ENCODE peak calls at places on chromosome 16, in six cellular contexts. N, X, P, J, I and V are unnamed samples.

GRCh38 chr16:77359065-77359502 is 75.8 kb downstream of the ADAMTS18 start:
- DNase-seq in N (peak; percentile 24), X (no peak), P (peak; percentile 75), J (peak; percentile 69), I (peak; percentile 64), V (peak; percentile 89)

GRCh38 chr16:11035096-11035495 is 90.7 kb downstream of the CLEC16A start:
- DNase-seq in N (no peak), X (no peak), P (no peak), J (no peak), I (no peak), V (no peak)

GRCh38 chr16:31874354-31875111 is 926 bp downstream of the ZNF267 start:
- DNase-seq in N (peak; percentile 69), X (no peak), P (peak; percentile 50), J (peak; percentile 47), I (peak; percentile 43), V (peak; percentile 73)

GRCh38 chr16:73176577-73177013 is 128.7 kb upstream of the ZFHX3 start:
- DNase-seq in N (peak; percentile 96), X (no peak), P (peak; percentile 65), J (peak; percentile 86), I (peak; percentile 48), V (peak; percentile 89)

GRCh38 chr16:474420-475122 is 49.1 kb downstream of the RAB11FIP3 start:
- DNase-seq in N (no peak), X (no peak), P (no peak), J (no peak), I (no peak), V (no peak)

GRCh38 chr16:67216612-67217490 is 10.1 kb upstream of the TMEM208 start:
- DNase-seq in N (peak; percentile 22), X (no peak), P (no peak), J (no peak), I (no peak), V (no peak)

GRCh38 chr16:85107083-85107482 is 5.2 kb downstream of the CIBAR2 start:
- DNase-seq in N (no peak), X (no peak), P (no peak), J (no peak), I (no peak), V (no peak)

GRCh38 chr16:66924527-66925321 is 611 bp downstream of the RRAD start:
- DNase-seq in N (peak; percentile 63), X (peak; percentile 77), P (peak; percentile 23), J (no peak), I (peak; percentile 81), V (no peak)

GRCh38 chr16:88289001-88289400 is 93.8 kb upstream of the ZNF469 start:
- DNase-seq in N (no peak), X (no peak), P (no peak), J (no peak), I (no peak), V (no peak)
- H3K9me3 ChIP-seq in N (no peaks in the 10 kb centered on the region), X (peaks cover 34% of the 10 kb centered on the region), P (peaks cover 5% of the 10 kb centered on the region), J (peaks cover 13% of the 10 kb centered on the region), I (peaks cover 67% of the 10 kb centered on the region), V (peaks cover 11% of the 10 kb centered on the region)

GRCh38 chr16:81458149-81458669 is 13.6 kb downstream of the CMIP start:
- DNase-seq in N (no peak), X (no peak), P (no peak), J (no peak), I (no peak), V (no peak)
- H3K27ac ChIP-seq in N (peak overlapping the region; percentile 30), X (no peak overlapping the region), P (no peak overlapping the region), J (peak overlapping the region; percentile 48), I (peak overlapping the region; percentile 84), V (no peak overlapping the region)

DNA sequence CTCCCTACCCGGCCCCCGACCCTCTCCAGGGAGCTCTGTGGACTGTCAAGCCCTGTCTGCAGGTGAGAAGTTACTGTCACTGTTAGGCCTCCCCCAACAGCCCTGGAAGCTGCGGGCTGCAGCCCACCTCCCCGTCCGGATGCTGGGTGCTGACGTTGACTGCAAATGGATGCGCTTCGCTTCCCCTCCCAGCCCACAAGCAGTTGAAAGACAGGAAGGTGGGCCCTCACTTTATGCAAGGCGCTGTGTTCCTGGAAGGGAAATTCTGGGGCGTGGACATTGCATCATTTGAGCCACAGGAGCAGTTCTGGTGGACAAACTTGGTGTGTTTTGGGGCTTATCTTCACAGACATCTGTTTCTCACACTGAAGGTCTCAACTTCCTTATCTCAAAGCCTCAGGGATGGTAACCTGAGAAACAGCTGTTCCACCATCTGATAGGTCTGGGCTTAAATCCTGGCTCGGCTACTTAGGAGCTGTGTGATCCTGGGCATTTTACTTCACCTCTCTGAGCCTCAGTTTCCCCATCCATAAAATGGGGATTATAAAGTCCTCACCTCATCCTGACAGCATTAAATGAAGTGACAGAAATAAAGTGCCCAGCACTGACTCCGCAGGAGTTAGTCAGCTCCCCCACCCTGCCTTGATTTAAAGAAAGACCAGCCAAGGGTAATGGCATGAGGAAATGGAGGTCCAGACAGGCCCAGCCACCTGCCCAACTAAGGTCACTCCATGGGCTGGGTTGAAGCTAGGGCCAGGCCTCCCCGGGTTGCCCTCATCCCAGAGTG is 4.6 kb upstream of the DRC7 start:
- DNase-seq in N (no peak), X (no peak), P (no peak), J (no peak), I (no peak), V (no peak)
- H3K4me2 ChIP-seq in N (no peak overlapping the region), X (no peak overlapping the region), P (no peak overlapping the region), J (no peak overlapping the region), I (no peak overlapping the region), V (no peak overlapping the region)

GRCh38 chr16:57867000-57867561 is 64.8 kb upstream of the KIFC3 start:
- DNase-seq in N (no peak), X (no peak), P (no peak), J (peak; percentile 14), I (no peak), V (no peak)

GRCh38 chr16:57865746-57866528 is 63.6 kb upstream of the KIFC3 start:
- DNase-seq in N (no peak), X (no peak), P (peak; percentile 57), J (peak; percentile 18), I (no peak), V (peak; percentile 76)

GRCh38 chr16:57863434-57864160 is 61.3 kb upstream of the KIFC3 start:
- DNase-seq in N (peak; percentile 88), X (peak; percentile 69), P (peak; percentile 71), J (peak; percentile 72), I (peak; percentile 65), V (peak; percentile 45)

GRCh38 chr16:57868913-57869520 is 66.7 kb upstream of the KIFC3 start:
- DNase-seq in N (no peak), X (no peak), P (no peak), J (no peak), I (no peak), V (no peak)

DNA sequence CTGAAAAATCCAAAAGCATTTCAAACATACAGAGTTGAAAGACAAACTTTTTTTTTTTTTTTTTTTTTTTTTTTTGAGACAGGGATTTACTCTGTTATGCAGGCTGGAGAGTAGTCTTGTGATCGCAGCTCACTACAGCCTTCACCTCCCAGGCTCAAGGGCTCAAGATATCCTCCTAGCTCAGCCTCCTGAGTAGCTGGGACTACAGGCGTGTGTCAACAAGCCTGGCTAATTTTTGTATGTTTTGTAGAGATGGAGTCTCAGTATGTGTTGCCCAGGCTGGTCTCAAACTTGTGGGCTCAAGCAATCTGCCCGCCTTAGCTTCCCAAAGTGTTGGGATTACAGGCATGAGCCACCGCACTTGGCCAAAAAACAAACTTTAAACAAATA is 64.2 kb upstream of the KIFC3 start:
- DNase-seq in N (no peak), X (no peak), P (no peak), J (no peak), I (no peak), V (no peak)
- H3K9me3 ChIP-seq in N (no peaks in the 10 kb centered on the region), X (no peaks in the 10 kb centered on the region), P (no peaks in the 10 kb centered on the region), J (no peaks in the 10 kb centered on the region), I (no peaks in the 10 kb centered on the region), V (no peaks in the 10 kb centered on the region)

GRCh38 chr16:48442379-48442778 is 57.2 kb upstream of the SIAH1 start:
- DNase-seq in N (no peak), X (no peak), P (no peak), J (no peak), I (no peak), V (no peak)
- H3K27ac ChIP-seq in N (no peak overlapping the region), X (no peak overlapping the region), P (peak overlapping the region; percentile 74), J (no peak overlapping the region), I (peak overlapping the region; percentile 66), V (no peak overlapping the region)

GRCh38 chr16:28935333-28935732 is 3.6 kb downstream of the CD19 start:
- DNase-seq in N (peak; percentile 24), X (no peak), P (no peak), J (no peak), I (no peak), V (no peak)
- H3K4me2 ChIP-seq in N (no peak overlapping the region), X (no peak overlapping the region), P (no peak overlapping the region), J (no peak overlapping the region), I (no peak overlapping the region), V (no peak overlapping the region)

DNA sequence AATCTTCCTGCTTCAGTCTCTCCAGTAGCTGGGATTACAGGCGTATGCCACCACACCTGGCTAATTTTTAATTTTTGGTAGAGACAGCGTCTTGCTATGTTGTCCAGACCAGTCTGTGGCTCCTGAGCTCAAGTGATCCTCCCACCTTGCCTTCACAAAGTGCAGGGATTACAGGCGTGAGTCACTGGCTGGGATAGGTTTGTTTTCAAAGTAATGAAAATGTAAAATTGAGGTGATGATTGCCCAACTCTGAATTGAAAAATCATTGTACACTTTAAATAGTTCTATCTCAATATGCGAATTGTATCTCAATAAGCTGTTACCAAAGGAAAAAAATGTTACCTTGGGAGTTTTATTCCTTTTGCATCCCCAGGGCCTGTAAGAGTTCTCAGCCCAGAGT is 1.2 kb upstream of the AMFR start:
- DNase-seq in N (no peak), X (no peak), P (peak; percentile 6), J (no peak), I (no peak), V (peak; percentile 60)
- H3K9me3 ChIP-seq in N (no peaks in the 10 kb centered on the region), X (no peaks in the 10 kb centered on the region), P (no peaks in the 10 kb centered on the region), J (no peaks in the 10 kb centered on the region), I (no peaks in the 10 kb centered on the region), V (no peaks in the 10 kb centered on the region)

GRCh38 chr16:75288181-75288580 is 36.8 kb upstream of the BCAR1 start:
- DNase-seq in N (no peak), X (no peak), P (no peak), J (no peak), I (no peak), V (no peak)
- H3K27ac ChIP-seq in N (no peak overlapping the region), X (no peak overlapping the region), P (no peak overlapping the region), J (no peak overlapping the region), I (no peak overlapping the region), V (no peak overlapping the region)

GRCh38 chr16:27549607-27549856 is 181 bp downstream of the GTF3C1 start:
- DNase-seq in N (no peak), X (no peak), P (no peak), J (no peak), I (no peak), V (no peak)
- H3K4me2 ChIP-seq in N (no peak overlapping the region), X (peak overlapping the region; percentile 92), P (peak overlapping the region; percentile 96), J (peak overlapping the region; percentile 94), I (peak overlapping the region; percentile 79), V (peak overlapping the region; percentile 34)

DNA sequence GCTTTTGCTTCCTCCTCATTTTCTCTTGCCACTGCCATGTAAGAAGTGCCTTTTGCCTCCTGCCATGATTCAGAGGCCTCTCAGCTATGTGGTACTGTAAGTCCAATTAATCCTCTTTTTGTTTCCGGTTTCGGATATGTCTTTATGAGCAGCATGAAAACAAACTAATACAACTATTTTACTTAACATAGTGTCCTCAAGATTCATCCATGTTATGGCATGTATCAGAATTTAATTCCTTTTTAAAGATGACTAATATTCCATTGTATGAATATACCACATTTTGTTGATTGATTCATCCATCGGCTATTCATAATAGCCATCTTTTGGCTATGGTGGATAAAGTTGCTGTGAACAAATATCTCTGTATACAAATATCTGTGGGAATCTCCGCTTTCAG is 129.2 kb downstream of the FTO start:
- DNase-seq in N (no peak), X (no peak), P (no peak), J (no peak), I (no peak), V (no peak)
- H3K9me3 ChIP-seq in N (no peaks in the 10 kb centered on the region), X (no peaks in the 10 kb centered on the region), P (no peaks in the 10 kb centered on the region), J (no peaks in the 10 kb centered on the region), I (no peaks in the 10 kb centered on the region), V (no peaks in the 10 kb centered on the region)